ENCODE peak calls at places on chromosomes 4 and X, in six cellular contexts. One of them, this sample, is unnamed.

GRCh38 chr4:39442910-39443480 is 15.7 kb downstream of the RPL9 start:
- DNase-seq in H1: no peak
- DNase-seq in H9: no peak
- DNase-seq in mesendoderm: no peak
- DNase-seq in mesenchymal stem cell: no peak
- DNase-seq in IMR-90: no peak
- DNase-seq in this sample: no peak

GRCh38 chr4:182246401-182247205 is 3.4 kb downstream of the TENM3 start:
- DNase-seq in H1: no peak
- DNase-seq in mesendoderm: peak
- DNase-seq in IMR-90: peak
- DNase-seq in mesenchymal stem cell: no peak
- DNase-seq in H9: no peak
- DNase-seq in this sample: no peak

GRCh38 chrX:7272301-7272700 is 124.3 kb upstream of the PUDP start:
- DNase-seq in IMR-90: no peak
- DNase-seq in H1: no peak
- DNase-seq in mesendoderm: peak
- DNase-seq in mesenchymal stem cell: peak
- DNase-seq in H9: no peak
- DNase-seq in this sample: no peak

GRCh38 chr4:15653864-15654391 is 1.2 kb downstream of the FBXL5 start:
- DNase-seq in H9: no peak
- DNase-seq in IMR-90: peak
- DNase-seq in H1: no peak
- DNase-seq in mesendoderm: peak
- DNase-seq in mesenchymal stem cell: peak
- DNase-seq in this sample: peak

GRCh38 chr4:31194823-31195222 is 474.7 kb downstream of the PCDH7 start:
- DNase-seq in H1: no peak
- DNase-seq in IMR-90: no peak
- DNase-seq in mesenchymal stem cell: no peak
- DNase-seq in mesendoderm: no peak
- DNase-seq in H9: no peak
- DNase-seq in this sample: no peak

GRCh38 chrX:2960861-2961515 is 31.8 kb upstream of the ARSD start:
- DNase-seq in mesenchymal stem cell: no peak
- DNase-seq in IMR-90: no peak
- DNase-seq in mesendoderm: peak
- DNase-seq in H9: peak
- DNase-seq in H1: no peak
- DNase-seq in this sample: no peak

GRCh38 chr4:151205722-151206121 is 71.2 kb upstream of the PRSS48 start:
- DNase-seq in mesendoderm: no peak
- DNase-seq in H9: no peak
- DNase-seq in mesenchymal stem cell: no peak
- DNase-seq in H1: no peak
- DNase-seq in IMR-90: no peak
- DNase-seq in this sample: no peak

GRCh38 chr4:835148-836002 is 9.4 kb upstream of the CPLX1 start:
- DNase-seq in H9: no peak
- DNase-seq in mesendoderm: no peak
- DNase-seq in H1: no peak
- DNase-seq in mesenchymal stem cell: no peak
- DNase-seq in IMR-90: no peak
- DNase-seq in this sample: no peak

GRCh38 chrX:52553995-52554642 is 37.3 kb upstream of the XAGE1B start:
- DNase-seq in H9: no peak
- DNase-seq in mesendoderm: no peak
- DNase-seq in H1: no peak
- DNase-seq in mesenchymal stem cell: no peak
- DNase-seq in IMR-90: no peak
- DNase-seq in this sample: no peak

GRCh38 chr4:65559270-65559669 is 111.0 kb downstream of the EPHA5 start:
- DNase-seq in IMR-90: no peak
- DNase-seq in mesendoderm: peak
- DNase-seq in mesenchymal stem cell: no peak
- DNase-seq in H1: no peak
- DNase-seq in H9: peak
- DNase-seq in this sample: no peak

GRCh38 chrX:12065251-12065650 is 73.0 kb upstream of the FRMPD4 start:
- DNase-seq in mesenchymal stem cell: peak
- DNase-seq in IMR-90: peak
- DNase-seq in H1: peak
- DNase-seq in mesendoderm: peak
- DNase-seq in H9: peak
- DNase-seq in this sample: peak

GRCh38 chrX:154458116-154458953 is at the start of gene PLXNA3:
- DNase-seq in H9: no peak
- DNase-seq in H1: no peak
- DNase-seq in IMR-90: no peak
- DNase-seq in mesendoderm: peak
- DNase-seq in mesenchymal stem cell: no peak
- DNase-seq in this sample: peak

GRCh38 chr4:173288296-173288695 is 45.9 kb downstream of the HMGB2 start:
- DNase-seq in H9: peak
- DNase-seq in IMR-90: peak
- DNase-seq in H1: peak
- DNase-seq in mesendoderm: peak
- DNase-seq in mesenchymal stem cell: peak
- DNase-seq in this sample: peak

GRCh38 chr4:16198271-16198670 is 28.0 kb downstream of the TAPT1 start:
- DNase-seq in H1: no peak
- DNase-seq in H9: no peak
- DNase-seq in IMR-90: no peak
- DNase-seq in mesenchymal stem cell: no peak
- DNase-seq in mesendoderm: no peak
- DNase-seq in this sample: no peak

GRCh38 chrX:120305531-120306145 is 5.6 kb downstream of the TMEM255A start:
- DNase-seq in mesenchymal stem cell: no peak
- DNase-seq in mesendoderm: peak
- DNase-seq in IMR-90: no peak
- DNase-seq in H1: no peak
- DNase-seq in H9: peak
- DNase-seq in this sample: no peak

GRCh38 chr4:25320374-25321172 is 8.0 kb downstream of the ZCCHC4 start:
- DNase-seq in mesendoderm: no peak
- DNase-seq in H9: no peak
- DNase-seq in IMR-90: peak
- DNase-seq in H1: no peak
- DNase-seq in mesenchymal stem cell: peak
- DNase-seq in this sample: no peak

GRCh38 chrX:989959-990510 is 222.4 kb downstream of the CRLF2 start:
- DNase-seq in H9: peak
- DNase-seq in H1: no peak
- DNase-seq in IMR-90: peak
- DNase-seq in mesenchymal stem cell: peak
- DNase-seq in mesendoderm: peak
- DNase-seq in this sample: no peak

GRCh38 chr4:101201421-101201820 is 145.9 kb downstream of the PPP3CA start:
- DNase-seq in H1: no peak
- DNase-seq in mesenchymal stem cell: peak
- DNase-seq in mesendoderm: no peak
- DNase-seq in H9: no peak
- DNase-seq in IMR-90: no peak
- DNase-seq in this sample: no peak

GRCh38 chrX:97844943-97845342 is 961.2 kb downstream of the RPA4 start:
- DNase-seq in mesenchymal stem cell: no peak
- DNase-seq in mesendoderm: no peak
- DNase-seq in H1: no peak
- DNase-seq in IMR-90: no peak
- DNase-seq in H9: no peak
- DNase-seq in this sample: no peak

GRCh38 chr4:152850377-152850776 is 70.6 kb downstream of the ARFIP1 start:
- DNase-seq in H1: peak
- DNase-seq in mesenchymal stem cell: peak
- DNase-seq in H9: peak
- DNase-seq in mesendoderm: peak
- DNase-seq in IMR-90: peak
- DNase-seq in this sample: no peak

GRCh38 chrX:105226499-105226898 is 6.0 kb upstream of the TEX13A start:
- DNase-seq in H1: peak
- DNase-seq in mesenchymal stem cell: no peak
- DNase-seq in H9: no peak
- DNase-seq in IMR-90: no peak
- DNase-seq in mesendoderm: peak
- DNase-seq in this sample: no peak

GRCh38 chr4:42331914-42332368 is 65.3 kb upstream of the SHISA3 start:
- DNase-seq in H1: no peak
- DNase-seq in IMR-90: peak
- DNase-seq in mesendoderm: no peak
- DNase-seq in mesenchymal stem cell: peak
- DNase-seq in H9: no peak
- DNase-seq in this sample: no peak
- H2BK15ac ChIP-seq in H1: no peak
- H2BK15ac ChIP-seq in IMR-90: no peak
- H2BK15ac ChIP-seq in mesendoderm: no peak
- H2BK15ac ChIP-seq in mesenchymal stem cell: no peak
- H2BK15ac ChIP-seq in H9: no peak
- H2BK15ac ChIP-seq in this sample: no peak

GRCh38 chrX:63656871-63657580 is 128.0 kb downstream of the ARHGEF9 start:
- DNase-seq in mesendoderm: peak
- DNase-seq in H9: no peak
- DNase-seq in mesenchymal stem cell: peak
- DNase-seq in H1: no peak
- DNase-seq in IMR-90: peak
- DNase-seq in this sample: no peak
- H2BK15ac ChIP-seq in mesendoderm: no peak
- H2BK15ac ChIP-seq in H9: no peak
- H2BK15ac ChIP-seq in mesenchymal stem cell: no peak
- H2BK15ac ChIP-seq in H1: no peak
- H2BK15ac ChIP-seq in IMR-90: no peak
- H2BK15ac ChIP-seq in this sample: no peak

GRCh38 chrX:31524182-31524581 is 452.3 kb upstream of the FTHL17 start:
- DNase-seq in mesenchymal stem cell: no peak
- DNase-seq in IMR-90: peak
- DNase-seq in H9: no peak
- DNase-seq in mesendoderm: no peak
- DNase-seq in H1: no peak
- DNase-seq in this sample: no peak

GRCh38 chrX:31522760-31523159 is 450.9 kb upstream of the FTHL17 start:
- DNase-seq in H1: no peak
- DNase-seq in IMR-90: no peak
- DNase-seq in H9: no peak
- DNase-seq in mesendoderm: no peak
- DNase-seq in mesenchymal stem cell: no peak
- DNase-seq in this sample: no peak

GRCh38 chrX:31527455-31528126 is 455.8 kb upstream of the FTHL17 start:
- DNase-seq in mesenchymal stem cell: no peak
- DNase-seq in H1: no peak
- DNase-seq in H9: no peak
- DNase-seq in IMR-90: no peak
- DNase-seq in mesendoderm: no peak
- DNase-seq in this sample: no peak
- H2BK15ac ChIP-seq in mesenchymal stem cell: no peak
- H2BK15ac ChIP-seq in H1: no peak
- H2BK15ac ChIP-seq in H9: no peak
- H2BK15ac ChIP-seq in IMR-90: no peak
- H2BK15ac ChIP-seq in mesendoderm: no peak
- H2BK15ac ChIP-seq in this sample: no peak

GRCh38 chr4:7146764-7147071 is 45.6 kb upstream of the SORCS2 start:
- DNase-seq in mesendoderm: no peak
- DNase-seq in IMR-90: no peak
- DNase-seq in H1: no peak
- DNase-seq in mesenchymal stem cell: no peak
- DNase-seq in H9: no peak
- DNase-seq in this sample: no peak
- H2BK15ac ChIP-seq in mesendoderm: no peak
- H2BK15ac ChIP-seq in IMR-90: no peak
- H2BK15ac ChIP-seq in H1: no peak
- H2BK15ac ChIP-seq in mesenchymal stem cell: no peak
- H2BK15ac ChIP-seq in H9: no peak
- H2BK15ac ChIP-seq in this sample: no peak

GRCh38 chr4:136088231-136088630 is 1444.1 kb downstream of the PCDH18 start:
- DNase-seq in mesenchymal stem cell: no peak
- DNase-seq in IMR-90: no peak
- DNase-seq in mesendoderm: no peak
- DNase-seq in H1: no peak
- DNase-seq in H9: no peak
- DNase-seq in this sample: no peak
- H2BK15ac ChIP-seq in mesenchymal stem cell: no peak
- H2BK15ac ChIP-seq in IMR-90: no peak
- H2BK15ac ChIP-seq in mesendoderm: no peak
- H2BK15ac ChIP-seq in H1: no peak
- H2BK15ac ChIP-seq in H9: no peak
- H2BK15ac ChIP-seq in this sample: no peak

GRCh38 chr4:185772391-185773093 is 39.5 kb downstream of the SORBS2 start:
- DNase-seq in H1: no peak
- DNase-seq in mesenchymal stem cell: no peak
- DNase-seq in H9: no peak
- DNase-seq in mesendoderm: no peak
- DNase-seq in IMR-90: no peak
- DNase-seq in this sample: no peak
- H2BK15ac ChIP-seq in H1: peak
- H2BK15ac ChIP-seq in mesenchymal stem cell: no peak
- H2BK15ac ChIP-seq in H9: no peak
- H2BK15ac ChIP-seq in mesendoderm: no peak
- H2BK15ac ChIP-seq in IMR-90: no peak
- H2BK15ac ChIP-seq in this sample: no peak

GRCh38 chr4:34363842-34364241 is 1880.5 kb downstream of the ARAP2 start:
- DNase-seq in H9: no peak
- DNase-seq in H1: no peak
- DNase-seq in mesenchymal stem cell: no peak
- DNase-seq in IMR-90: no peak
- DNase-seq in mesendoderm: no peak
- DNase-seq in this sample: no peak
- H2BK15ac ChIP-seq in H9: no peak
- H2BK15ac ChIP-seq in H1: no peak
- H2BK15ac ChIP-seq in mesenchymal stem cell: no peak
- H2BK15ac ChIP-seq in IMR-90: no peak
- H2BK15ac ChIP-seq in mesendoderm: no peak
- H2BK15ac ChIP-seq in this sample: no peak

GRCh38 chr4:177509346-177509745 is 67.1 kb upstream of the AGA start:
- DNase-seq in H9: no peak
- DNase-seq in IMR-90: no peak
- DNase-seq in mesendoderm: no peak
- DNase-seq in H1: no peak
- DNase-seq in mesenchymal stem cell: no peak
- DNase-seq in this sample: no peak

GRCh38 chr4:177508662-177509061 is 66.4 kb upstream of the AGA start:
- DNase-seq in H9: no peak
- DNase-seq in mesenchymal stem cell: no peak
- DNase-seq in mesendoderm: no peak
- DNase-seq in IMR-90: no peak
- DNase-seq in H1: no peak
- DNase-seq in this sample: no peak

GRCh38 chr4:177511611-177512010 is 69.4 kb upstream of the AGA start:
- DNase-seq in mesenchymal stem cell: no peak
- DNase-seq in H9: no peak
- DNase-seq in H1: no peak
- DNase-seq in IMR-90: no peak
- DNase-seq in mesendoderm: peak
- DNase-seq in this sample: no peak

DNA sequence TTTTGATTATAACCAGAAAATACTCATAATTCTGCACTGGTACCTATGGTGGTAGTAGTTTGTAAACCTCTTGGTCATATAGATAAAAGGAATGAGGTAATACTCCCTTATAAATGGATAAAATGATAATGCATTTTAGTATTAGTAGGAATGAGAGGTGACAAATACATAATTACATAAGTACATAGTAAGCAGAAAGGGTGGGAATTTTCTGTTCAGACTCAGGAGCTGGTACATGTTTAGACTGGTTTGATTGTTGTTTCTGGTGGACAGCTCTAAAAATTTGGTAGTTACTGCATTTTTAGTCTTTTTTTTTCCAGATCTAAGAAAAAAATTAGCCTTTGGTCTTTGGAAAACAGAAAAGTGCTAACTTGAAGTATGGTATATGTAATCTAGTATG is 70.4 kb upstream of the AGA start:
- DNase-seq in mesenchymal stem cell: no peak
- DNase-seq in IMR-90: no peak
- DNase-seq in H1: no peak
- DNase-seq in mesendoderm: no peak
- DNase-seq in H9: no peak
- DNase-seq in this sample: no peak
- H2BK15ac ChIP-seq in mesenchymal stem cell: no peak
- H2BK15ac ChIP-seq in IMR-90: no peak
- H2BK15ac ChIP-seq in H1: no peak
- H2BK15ac ChIP-seq in mesendoderm: no peak
- H2BK15ac ChIP-seq in H9: no peak
- H2BK15ac ChIP-seq in this sample: no peak

This sample was measured in neuronal stem cell.